ENCODE peak calls at places on chromosomes 3 and 15, in four cellular contexts. O is effector memory CD8-positive, alpha-beta T cell; U is activated T-cell treated with anti-CD3 and anti-CD28 coated beads, Interleukin-2, amount 50 U/mL, for 1 hour; K is stimulated activated CD8-positive, alpha-beta memory T cell treated with anti-CD3 and anti-CD28 coated beads, Interleukin-2, amount 100 ng/mL, for 48 hours. A is an unnamed sample.

GRCh38 chr3:49668861-49669260 is 5.3 kb upstream of the APEH start:
- DNase-seq in O (no peak), U (no peak), K (no peak), A (no peak)

GRCh38 chr15:55916666-55917409 is 76.6 kb downstream of the NEDD4 start:
- DNase-seq in O (no peak), U (no peak), K (no peak), A (no peak)

GRCh38 chr15:74396445-74397238 is 29.2 kb upstream of the CYP11A1 start:
- DNase-seq in O (no peak), U (no peak), K (no peak), A (peak)

GRCh38 chr3:150545419-150546225 is 674 bp downstream of the SERP1 start:
- DNase-seq in O (no peak), U (no peak), K (peak), A (no peak)

GRCh38 chr15:69593488-69593887 is 140.9 kb downstream of the RPLP1 start:
- DNase-seq in O (no peak), U (no peak), K (no peak), A (no peak)

GRCh38 chr3:26712211-26713026 is 89.8 kb downstream of the LRRC3B start:
- DNase-seq in O (no peak), U (no peak), K (no peak), A (peak)

GRCh38 chr3:60746690-60747416 is 504.4 kb downstream of the FHIT start:
- DNase-seq in O (no peak), U (no peak), K (no peak), A (no peak)

GRCh38 chr3:143218176-143218575 is 98.6 kb downstream of the CHST2 start:
- DNase-seq in O (no peak), U (no peak), K (no peak), A (no peak)

GRCh38 chr15:62063851-62064635 is 2.7 kb upstream of the C2CD4A start:
- DNase-seq in O (no peak), U (no peak), K (no peak), A (no peak)

GRCh38 chr15:83708328-83708727 is 54.4 kb downstream of the ADAMTSL3 start:
- DNase-seq in O (no peak), U (no peak), K (no peak), A (no peak)

GRCh38 chr15:83066034-83066760 is 855 bp downstream of the BTBD1 start:
- DNase-seq in O (no peak), U (no peak), K (no peak), A (no peak)

GRCh38 chr3:116614795-116615362 is 94.7 kb upstream of the TUSC7 start:
- DNase-seq in O (no peak), U (no peak), K (no peak), A (no peak)

GRCh38 chr15:94576889-94577533 is 345.6 kb downstream of the MCTP2 start:
- DNase-seq in O (peak), U (no peak), K (peak), A (no peak)

GRCh38 chr3:114525278-114525677 is 231.4 kb downstream of the TIGIT start:
- DNase-seq in O (no peak), U (no peak), K (no peak), A (no peak)

GRCh38 chr15:68444336-68444735 is 12.4 kb upstream of the ITGA11 start:
- DNase-seq in O (no peak), U (no peak), K (no peak), A (no peak)

GRCh38 chr15:29045717-29046116 is 159.9 kb downstream of the APBA2 start:
- DNase-seq in O (no peak), U (no peak), K (no peak), A (no peak)

GRCh38 chr15:35349916-35350315 is 196.0 kb downstream of the DPH6 start:
- DNase-seq in O (no peak), U (no peak), K (no peak), A (no peak)

GRCh38 chr3:98814799-98815450 is 51.8 kb downstream of the ST3GAL6 start:
- DNase-seq in O (no peak), U (no peak), K (no peak), A (no peak)

GRCh38 chr3:74624301-74624700 is 9.8 kb upstream of the CNTN3 start:
- DNase-seq in O (no peak), U (no peak), K (no peak), A (no peak)

GRCh38 chr3:111911446-111911845 is 52.4 kb downstream of the PHLDB2 start:
- DNase-seq in O (no peak), U (no peak), K (no peak), A (no peak)

GRCh38 chr3:132001036-132001435 is 33.8 kb downstream of the CPNE4 start:
- DNase-seq in O (no peak), U (no peak), K (no peak), A (no peak)

GRCh38 chr3:976021-976420 is 116.8 kb upstream of the CNTN6 start:
- DNase-seq in O (no peak), U (no peak), K (no peak), A (no peak)

GRCh38 chr3:62723636-62724217 is 151.5 kb downstream of the CADPS start:
- DNase-seq in O (no peak), U (no peak), K (no peak), A (no peak)

GRCh38 chr3:134002326-134002725 is 27.4 kb downstream of the SLCO2A1 start:
- DNase-seq in O (no peak), U (no peak), K (no peak), A (no peak)

GRCh38 chr15:31262143-31262530 is 64.5 kb upstream of the KLF13 start:
- DNase-seq in O (no peak), U (peak), K (no peak), A (no peak)

GRCh38 chr3:8891774-8892173 is 71.5 kb downstream of the RAD18 start:
- DNase-seq in O (no peak), U (no peak), K (no peak), A (no peak)

GRCh38 chr15:52349062-52349700 is 53.6 kb upstream of the MYO5C start:
- DNase-seq in O (no peak), U (no peak), K (no peak), A (no peak)

GRCh38 chr3:55252921-55253320 is 234.2 kb downstream of the WNT5A start:
- DNase-seq in O (no peak), U (no peak), K (no peak), A (no peak)

GRCh38 chr3:15629860-15630597 is 28.5 kb downstream of the BTD start:
- DNase-seq in O (peak), U (no peak), K (no peak), A (peak)

GRCh38 chr3:11757441-11757875 is 89.2 kb downstream of the TAMM41 start:
- DNase-seq in O (no peak), U (no peak), K (no peak), A (no peak)

GRCh38 chr3:188348445-188349244 is 194.7 kb downstream of the LPP start:
- DNase-seq in O (no peak), U (no peak), K (no peak), A (no peak)

GRCh38 chr3:122680381-122681293 is at the start of gene PARP14:
- DNase-seq in O (peak), U (peak), K (peak), A (peak)

GRCh38 chr3:33054100-33055097 is 42.5 kb downstream of the GLB1 start:
- DNase-seq in O (no peak), U (no peak), K (no peak), A (no peak)

GRCh38 chr3:143648708-143649107 is 199.6 kb downstream of the SLC9A9 start:
- DNase-seq in O (no peak), U (no peak), K (no peak), A (no peak)

GRCh38 chr15:74345051-74345450 is 22.4 kb downstream of the CYP11A1 start:
- DNase-seq in O (no peak), U (no peak), K (peak), A (no peak)

GRCh38 chr3:16761576-16761975 is 123.2 kb upstream of the PLCL2 start:
- DNase-seq in O (no peak), U (no peak), K (no peak), A (no peak)

GRCh38 chr15:43376017-43376705 is 5.3 kb downstream of the TUBGCP4 start:
- DNase-seq in O (peak), U (peak), K (peak), A (peak)

GRCh38 chr3:133937061-133937686 is 41.5 kb upstream of the RAB6B start:
- DNase-seq in O (no peak), U (no peak), K (no peak), A (no peak)

GRCh38 chr15:68091743-68092142 is 37.6 kb downstream of the PIAS1 start:
- DNase-seq in O (no peak), U (no peak), K (no peak), A (no peak)